ENCODE peak calls at places on chromosomes 12 and 14, in five cellular contexts. Y is fibroblast of lung, K is heart left ventricle, V is tibial artery, S is aorta. C is an unnamed sample.

GRCh38 chr12:52361553-52361952 is 5.7 kb downstream of the KRT85 start:
- DNase-seq in Y (no peak), S (no peak), V (peak; percentile 12), K (no peak), C (no peak)

GRCh38 chr12:105899589-105899988 is 239.2 kb downstream of the NUAK1 start:
- DNase-seq in Y (no peak), S (no peak), V (no peak), K (no peak), C (no peak)

GRCh38 chr12:127559349-127560040 is 707.5 kb upstream of the TMEM132C start:
- DNase-seq in S (peak; percentile 78), Y (peak; percentile 81), K (peak; percentile 53), V (no peak), C (peak; percentile 15)

GRCh38 chr12:67534671-67535070 is 113.9 kb upstream of the DYRK2 start:
- DNase-seq in K (no peak), V (no peak), S (no peak), Y (peak; percentile 91), C (peak; percentile 17)

GRCh38 chr14:99671230-99672224 is 12.6 kb upstream of the CYP46A1 start:
- DNase-seq in K (no peak), Y (no peak), S (peak; percentile 55), V (no peak), C (no peak)

GRCh38 chr12:57939291-57939690 is 2.1 kb upstream of the ATP23 start:
- DNase-seq in K (no peak), S (no peak), Y (no peak), V (no peak), C (no peak)

GRCh38 chr12:65335021-65335714 is 56.7 kb downstream of the MSRB3 start:
- DNase-seq in V (no peak), S (no peak), Y (peak; percentile 95), K (peak; percentile 25), C (no peak)

GRCh38 chr12:62248873-62249272 is 11.3 kb upstream of the USP15 start:
- DNase-seq in V (no peak), Y (no peak), S (no peak), K (no peak), C (no peak)

GRCh38 chr14:104521816-104522745 is 57.5 kb upstream of the C14orf180 start:
- DNase-seq in S (no peak), Y (no peak), V (no peak), K (no peak), C (no peak)

GRCh38 chr12:67651380-67651695 is 2.8 kb downstream of the DYRK2 start:
- DNase-seq in K (no peak), Y (peak; percentile 70), V (no peak), S (no peak), C (no peak)

GRCh38 chr12:6692888-6693287 is 3.7 kb upstream of the ZNF384 start:
- DNase-seq in Y (no peak), S (no peak), K (no peak), V (no peak), C (no peak)

GRCh38 chr12:132288516-132289188 is 40.7 kb downstream of the GALNT9 start:
- DNase-seq in V (no peak), S (peak; percentile 35), K (no peak), Y (no peak), C (no peak)

GRCh38 chr14:78595797-78596196 is 425.6 kb downstream of the NRXN3 start:
- DNase-seq in S (no peak), Y (no peak), V (no peak), K (no peak), C (no peak)

GRCh38 chr14:72559227-72559626 is 334.7 kb downstream of the DPF3 start:
- DNase-seq in S (no peak), V (no peak), Y (peak; percentile 29), K (no peak), C (no peak)

GRCh38 chr14:68853749-68854148 is 60.9 kb upstream of the ZFP36L1 start:
- DNase-seq in V (no peak), Y (no peak), S (no peak), K (no peak), C (no peak)

GRCh38 chr12:15152864-15153263 is 68.4 kb downstream of the RERG start:
- DNase-seq in Y (peak; percentile 83), S (no peak), K (no peak), V (no peak), C (no peak)

GRCh38 chr12:24478254-24478653 is 470.6 kb downstream of the BCAT1 start:
- DNase-seq in K (no peak), V (no peak), S (no peak), Y (no peak), C (no peak)

GRCh38 chr12:14514154-14514842 is 53.4 kb downstream of the PLBD1 start:
- DNase-seq in V (no peak), Y (peak; percentile 19), S (no peak), K (no peak), C (no peak)

GRCh38 chr12:106769078-106769477 is 5.4 kb upstream of the RIC8B start:
- DNase-seq in Y (peak; percentile 65), V (no peak), S (no peak), K (no peak), C (no peak)

GRCh38 chr12:1544991-1545700 is 49.2 kb downstream of the FBXL14 start:
- DNase-seq in K (no peak), S (no peak), Y (peak; percentile 73), V (no peak), C (peak; percentile 20)

GRCh38 chr12:96981053-96981452 is 74.0 kb downstream of the NEDD1 start:
- DNase-seq in V (no peak), Y (peak; percentile 68), S (no peak), K (no peak), C (no peak)

GRCh38 chr12:28378749-28379148 is 188.5 kb downstream of the CCDC91 start:
- DNase-seq in Y (peak; percentile 11), K (no peak), V (no peak), S (no peak), C (no peak)

GRCh38 chr12:57110189-57111045 is 745 bp downstream of the STAT6 start:
- DNase-seq in Y (peak; percentile 50), V (peak; percentile 90), K (peak; percentile 70), S (peak; percentile 91), C (peak; percentile 80)

GRCh38 chr14:93430319-93430801 is 379 bp upstream of the UNC79 start:
- DNase-seq in S (no peak), K (no peak), Y (no peak), V (no peak), C (no peak)

GRCh38 chr12:75446857-75447256 is 33.7 kb upstream of the GLIPR1 start:
- DNase-seq in S (no peak), V (no peak), K (no peak), Y (peak; percentile 64), C (no peak)

GRCh38 chr12:84912191-84913142 is at the start of gene SLC6A15:
- DNase-seq in K (peak; percentile 5), Y (peak; percentile 93), V (peak; percentile 63), S (peak; percentile 82), C (no peak)

GRCh38 chr12:7937867-7938506 is 2.0 kb upstream of the SLC2A3 start:
- DNase-seq in V (no peak), K (no peak), Y (peak; percentile 22), S (no peak), C (no peak)

GRCh38 chr14:45400509-45400908 is 147.5 kb upstream of the MIS18BP1 start:
- DNase-seq in V (no peak), Y (no peak), K (no peak), S (no peak), C (no peak)

GRCh38 chr12:3135522-3136461 is 58.6 kb downstream of the TSPAN9 start:
- DNase-seq in S (peak; percentile 43), V (no peak), Y (peak; percentile 85), K (peak; percentile 52), C (no peak)

GRCh38 chr14:85576848-85577541 is 47.1 kb downstream of the FLRT2 start:
- DNase-seq in S (no peak), Y (no peak), K (no peak), V (no peak), C (no peak)

GRCh38 chr12:57147641-57147944 is 174 bp upstream of the LRP1-AS start:
- DNase-seq in S (no peak), V (no peak), K (no peak), Y (peak; percentile 54), C (no peak)

GRCh38 chr14:69708586-69709169 is 58.3 kb upstream of the SRSF5 start:
- DNase-seq in Y (peak; percentile 22), S (no peak), K (no peak), V (no peak), C (no peak)

GRCh38 chr14:98798099-98798498 is 473.9 kb downstream of the BCL11B start:
- DNase-seq in K (no peak), Y (no peak), S (no peak), V (no peak), C (no peak)

GRCh38 chr12:75889214-75889613 is 142.4 kb downstream of the PHLDA1 start:
- DNase-seq in Y (no peak), V (no peak), K (no peak), S (no peak), C (no peak)

GRCh38 chr12:45431153-45431552 is 215.3 kb downstream of the ANO6 start:
- DNase-seq in V (no peak), S (no peak), K (no peak), Y (no peak), C (no peak)

GRCh38 chr14:68000516-68000915 is 180.9 kb downstream of the RAD51B start:
- DNase-seq in Y (no peak), K (no peak), V (no peak), S (no peak), C (no peak)

GRCh38 chr14:24224618-24225071 is 7.5 kb downstream of the NEDD8 start:
- DNase-seq in V (peak; percentile 20), K (no peak), S (no peak), Y (peak; percentile 27), C (no peak)
- H3K27ac ChIP-seq in V (no peak overlapping the region), K (peak overlapping the region; percentile 49), S (no peak overlapping the region), Y (peak overlapping the region; percentile 12), C (peak overlapping the region; percentile 33)

GRCh38 chr12:46904406-46905240 is 78.8 kb upstream of the SLC38A4 start:
- DNase-seq in V (no peak), Y (no peak), K (no peak), S (no peak), C (no peak)
- H3K27ac ChIP-seq in V (peak overlapping the region; percentile 49), Y (no peak overlapping the region), K (no peak overlapping the region), S (no peak overlapping the region), C (no peak overlapping the region)

GRCh38 chr12:114670257-114670955 is 13.6 kb downstream of the TBX3 start:
- DNase-seq in K (no peak), Y (peak; percentile 65), S (no peak), V (no peak), C (no peak)
- H3K27ac ChIP-seq in K (no peak overlapping the region), Y (peak overlapping the region; percentile 77), S (no peak overlapping the region), V (no peak overlapping the region), C (peak overlapping the region; percentile 74)

GRCh38 chr14:90583427-90583826 is 186.6 kb downstream of the CALM1 start:
- DNase-seq in V (no peak), S (no peak), K (peak; percentile 39), Y (no peak), C (peak; percentile 44)

GRCh38 chr14:90579816-90580215 is 183.0 kb downstream of the CALM1 start:
- DNase-seq in Y (no peak), V (no peak), S (peak; percentile 47), K (no peak), C (no peak)

GRCh38 chr14:90582166-90582565 is 185.3 kb downstream of the CALM1 start:
- DNase-seq in V (no peak), K (no peak), Y (no peak), S (no peak), C (no peak)

GRCh38 chr14:90580381-90581335 is 183.8 kb downstream of the CALM1 start:
- DNase-seq in Y (no peak), S (peak; percentile 42), K (no peak), V (no peak), C (no peak)

GRCh38 chr14:90581745-90582144 is 184.9 kb downstream of the CALM1 start:
- DNase-seq in V (no peak), S (no peak), K (no peak), Y (no peak), C (no peak)
- H3K27ac ChIP-seq in V (no peak overlapping the region), S (no peak overlapping the region), K (no peak overlapping the region), Y (no peak overlapping the region), C (no peak overlapping the region)